ENCODE peak calls at places on chromosomes 13 and 19, in six cellular contexts. B is upper lobe of left lung, F is ovary, J is breast epithelium, I is tibial artery, S is heart right ventricle. D is an unnamed sample. For H3K4me1, the result is how much of the 10 kb centered on the place peaks cover.

GRCh38 chr13:29227560-29227959 is 367.9 kb downstream of the SLC7A1 start:
- DNase-seq in B (no peak), F (no peak), J (no peak), I (no peak), S (no peak), D (no peak)

GRCh38 chr13:113883314-113883811 is 19.5 kb upstream of the GAS6 start:
- DNase-seq in B (peak), F (no peak), J (no peak), I (no peak), S (no peak), D (peak)

GRCh38 chr13:41520016-41520698 is 62.8 kb downstream of the RGCC start:
- DNase-seq in B (no peak), F (no peak), J (no peak), I (no peak), S (no peak), D (no peak)

GRCh38 chr13:27924529-27925141 is 4.8 kb downstream of the PDX1 start:
- DNase-seq in B (peak), F (no peak), J (no peak), I (no peak), S (no peak), D (no peak)

GRCh38 chr19:1522838-1523237 is 1.0 kb upstream of the PLK5 start:
- DNase-seq in B (no peak), F (no peak), J (no peak), I (no peak), S (no peak), D (no peak)

GRCh38 chr13:27556109-27556508 is 64.2 kb downstream of the LNX2 start:
- DNase-seq in B (no peak), F (no peak), J (no peak), I (peak), S (no peak), D (peak)

GRCh38 chr13:77345150-77345780 is 18.4 kb upstream of the MYCBP2 start:
- DNase-seq in B (no peak), F (no peak), J (no peak), I (no peak), S (no peak), D (no peak)

GRCh38 chr19:16920816-16921529 is 32.2 kb downstream of the F2RL3 start:
- DNase-seq in B (no peak), F (no peak), J (no peak), I (no peak), S (no peak), D (peak)

GRCh38 chr19:2557093-2557440 is 81.1 kb downstream of the GADD45B start:
- DNase-seq in B (no peak), F (no peak), J (no peak), I (no peak), S (no peak), D (peak)

GRCh38 chr19:35870798-35871197 is 2.4 kb downstream of the APLP1 start:
- DNase-seq in B (no peak), F (no peak), J (no peak), I (no peak), S (no peak), D (no peak)

GRCh38 chr13:78420814-78421213 is 182.5 kb downstream of the POU4F1 start:
- DNase-seq in B (no peak), F (no peak), J (no peak), I (no peak), S (peak), D (no peak)

GRCh38 chr13:21322988-21323387 is 136.1 kb downstream of the ZDHHC20 start:
- DNase-seq in B (no peak), F (no peak), J (no peak), I (no peak), S (no peak), D (no peak)

GRCh38 chr13:22402682-22403081 is 731.8 kb downstream of the FGF9 start:
- DNase-seq in B (no peak), F (no peak), J (no peak), I (no peak), S (no peak), D (no peak)

GRCh38 chr13:109209526-109209925 is 576.9 kb downstream of the IRS2 start:
- DNase-seq in B (no peak), F (no peak), J (no peak), I (no peak), S (no peak), D (no peak)

GRCh38 chr19:6811378-6811777 is 38.9 kb downstream of the VAV1 start:
- DNase-seq in B (no peak), F (no peak), J (no peak), I (no peak), S (no peak), D (no peak)

GRCh38 chr13:23888658-23889597 is at the start of gene MIPEP:
- DNase-seq in B (peak), F (peak), J (peak), I (peak), S (peak), D (peak)

DNA sequence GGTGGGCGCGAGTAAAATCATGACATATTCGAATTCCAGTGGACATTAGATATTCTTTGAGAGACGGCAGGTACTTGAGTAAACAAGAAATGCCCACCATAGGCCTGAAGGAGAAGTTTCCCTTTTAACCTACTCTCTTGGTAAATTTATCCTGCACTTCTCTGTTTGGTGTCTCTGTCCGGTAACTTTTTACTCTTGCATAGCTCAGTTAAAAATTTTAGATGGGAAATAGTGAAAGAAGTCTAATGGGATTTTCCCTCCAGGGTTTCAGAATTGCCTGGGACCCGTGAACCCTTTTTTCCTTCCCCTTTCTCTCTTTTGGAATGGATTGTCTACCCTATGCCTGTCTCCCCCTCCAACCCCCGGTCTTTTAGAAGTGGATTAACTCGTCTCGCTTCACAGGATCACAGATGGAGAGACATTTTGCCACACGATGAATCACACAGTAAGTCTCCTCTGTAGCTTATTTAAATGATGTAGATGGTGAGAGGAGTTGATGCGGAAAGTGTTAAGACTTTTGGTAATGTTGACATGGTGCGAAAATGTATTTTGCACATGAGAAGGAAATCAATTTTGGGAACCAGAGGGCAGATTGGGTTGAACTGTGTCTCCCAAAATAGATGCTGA is 511 bp upstream of the MIPEP start:
- DNase-seq in B (no peak), F (no peak), J (no peak), I (no peak), S (no peak), D (no peak)
- H3K4me3 ChIP-seq in B (peak), F (peak), J (peak), I (peak), S (peak), D (peak)

DNA sequence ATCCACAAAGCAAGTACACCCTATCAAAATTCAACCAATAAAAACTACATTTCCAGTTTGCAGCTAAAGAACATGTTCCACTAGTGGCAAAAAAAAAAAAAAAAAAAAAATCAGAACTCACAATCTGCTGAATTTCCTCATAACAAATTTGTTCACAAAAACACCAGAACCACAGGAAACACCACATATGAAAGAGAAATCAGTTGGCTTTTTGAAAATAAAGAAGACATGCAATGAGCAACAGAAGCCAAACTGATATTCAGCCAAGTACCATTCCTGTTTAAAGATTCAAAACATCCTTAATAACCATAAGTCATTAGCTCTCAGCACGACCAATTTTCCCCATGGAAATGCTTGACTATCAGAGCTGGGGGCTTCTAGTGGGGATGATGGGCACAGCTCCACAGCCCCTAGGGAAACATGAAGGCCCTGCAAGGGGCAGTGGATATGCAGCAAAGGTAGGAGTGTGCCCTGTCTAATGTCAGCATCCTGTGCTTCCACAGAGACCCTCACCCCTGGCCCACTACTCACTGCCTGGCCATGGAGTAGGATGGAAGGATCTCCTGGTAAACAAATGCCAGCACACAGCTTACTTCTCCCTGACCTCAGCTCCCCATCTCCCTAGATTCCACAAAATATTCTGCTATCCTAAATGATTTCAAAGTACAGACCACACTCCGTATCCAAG is 74.0 kb upstream of the DOCK9 start:
- DNase-seq in B (no peak), F (no peak), J (no peak), I (no peak), S (no peak), D (no peak)
- H3K4me1 ChIP-seq in B (under half), F (under half), J (under half), I (under half), S (under half), D (under half)

DNA sequence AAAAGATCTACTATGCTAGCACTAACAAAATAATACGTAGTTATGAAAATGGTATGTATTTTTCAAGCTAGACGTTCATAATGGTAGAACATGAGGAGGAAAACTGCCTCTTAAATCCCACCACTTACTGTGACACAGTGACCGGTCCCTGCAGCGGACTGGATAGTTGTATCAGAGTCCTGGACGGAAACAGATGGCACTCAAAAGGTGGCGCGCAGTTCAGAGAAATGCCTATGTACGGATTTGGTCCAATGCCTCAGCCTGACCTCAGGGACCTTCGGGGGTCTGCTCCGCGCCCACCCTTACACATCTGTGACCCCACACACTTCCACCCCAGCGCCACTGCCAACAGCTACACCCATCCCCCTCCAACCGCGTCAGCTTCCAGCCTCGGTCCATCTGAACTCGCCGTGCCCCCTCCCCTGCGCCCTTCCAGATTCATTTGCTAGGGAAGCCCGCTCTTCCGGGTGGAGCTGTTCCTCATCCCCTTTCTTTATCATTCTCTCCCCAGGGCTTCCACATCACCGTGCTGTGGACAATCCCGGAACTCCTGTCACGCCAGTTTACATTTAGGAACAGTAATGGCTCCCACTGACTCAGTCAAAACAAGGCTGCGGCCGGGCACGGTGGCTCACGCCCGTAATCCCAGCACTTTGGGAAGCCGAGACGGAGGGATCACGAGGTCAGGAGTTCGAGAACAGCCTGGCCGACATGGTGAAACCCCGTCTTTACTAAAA is 794 bp upstream of the LENG8 start:
- DNase-seq in B (peak), F (peak), J (no peak), I (peak), S (no peak), D (peak)
- TF ChIP-seq CTCF in B (no peak), F (no peak), J (no peak), I (no peak), S (no peak), D (no peak)

DNA sequence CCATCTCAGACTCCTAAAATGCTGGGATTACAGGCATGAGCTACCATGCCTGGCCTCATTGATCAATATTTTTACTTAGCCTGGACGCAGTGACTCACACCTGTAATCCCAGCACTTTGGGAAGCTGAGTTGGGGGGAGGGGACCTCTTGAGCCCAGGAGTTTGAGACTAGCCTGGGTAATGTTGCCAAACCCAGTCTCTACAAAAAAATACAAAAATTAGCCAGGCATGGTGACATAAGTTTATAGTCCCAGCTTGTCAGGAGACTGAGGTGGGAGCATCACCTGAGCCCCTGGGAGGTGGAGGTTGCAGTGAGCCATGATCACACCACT is 1.9 kb downstream of the SAE1 start:
- DNase-seq in B (no peak), F (no peak), J (no peak), I (no peak), S (no peak), D (no peak)
- H3K4me3 ChIP-seq in B (no peak), F (no peak), J (no peak), I (no peak), S (no peak), D (no peak)

D was measured in kidney.